ENCODE peak calls at places on chromosomes 3 and 15, in six cellular contexts. G is IMR-90, E is dorsolateral prefrontal cortex, B is Panc1, P is colonic mucosa, N is adrenal gland. J is an unnamed sample.

GRCh38 chr3:52092291-52092660 is 35.9 kb upstream of the DUSP7 start:
- DNase-seq in B (no peak), E (no peak), N (no peak), G (no peak), P (no peak), J (no peak)

GRCh38 chr15:58442122-58442521 is 10.3 kb downstream of the LIPC start:
- DNase-seq in E (no peak), N (no peak), G (no peak), P (no peak), B (no peak), J (no peak)

GRCh38 chr15:41511331-41512077 is 2.1 kb downstream of the LTK start:
- DNase-seq in G (no peak), B (no peak), N (no peak), P (peak), E (no peak), J (no peak)

GRCh38 chr3:41323455-41323854 is 124.2 kb downstream of the CTNNB1 start:
- DNase-seq in B (no peak), N (no peak), E (no peak), P (no peak), G (no peak), J (no peak)

GRCh38 chr15:72967836-72968530 is 84.3 kb upstream of the NEO1 start:
- DNase-seq in N (no peak), P (peak), G (no peak), B (no peak), E (no peak), J (no peak)

GRCh38 chr3:195057716-195058115 is 213.2 kb downstream of the XXYLT1 start:
- DNase-seq in P (no peak), B (no peak), E (peak), G (no peak), N (no peak), J (no peak)

GRCh38 chr3:55486857-55487375 is at the start of gene WNT5A:
- DNase-seq in P (peak), B (no peak), E (no peak), N (no peak), G (no peak), J (no peak)

GRCh38 chr3:126135056-126135397 is 45.4 kb downstream of the ALDH1L1 start:
- DNase-seq in B (no peak), G (no peak), P (peak), N (peak), E (peak), J (no peak)

GRCh38 chr3:32844914-32845313 is 27.1 kb downstream of the TRIM71 start:
- DNase-seq in P (no peak), B (no peak), G (no peak), N (no peak), E (no peak), J (no peak)

GRCh38 chr3:13022348-13023250 is 50.6 kb downstream of the IQSEC1 start:
- DNase-seq in N (peak), G (peak), P (peak), E (peak), B (no peak), J (peak)

GRCh38 chr15:83837946-83838571 is 184.1 kb downstream of the ADAMTSL3 start:
- DNase-seq in G (peak), E (peak), N (peak), B (no peak), P (no peak), J (no peak)
- TF ChIP-seq CTCF in G (peak), E (peak), N (peak), B (peak), P (no peak), J (peak)

DNA sequence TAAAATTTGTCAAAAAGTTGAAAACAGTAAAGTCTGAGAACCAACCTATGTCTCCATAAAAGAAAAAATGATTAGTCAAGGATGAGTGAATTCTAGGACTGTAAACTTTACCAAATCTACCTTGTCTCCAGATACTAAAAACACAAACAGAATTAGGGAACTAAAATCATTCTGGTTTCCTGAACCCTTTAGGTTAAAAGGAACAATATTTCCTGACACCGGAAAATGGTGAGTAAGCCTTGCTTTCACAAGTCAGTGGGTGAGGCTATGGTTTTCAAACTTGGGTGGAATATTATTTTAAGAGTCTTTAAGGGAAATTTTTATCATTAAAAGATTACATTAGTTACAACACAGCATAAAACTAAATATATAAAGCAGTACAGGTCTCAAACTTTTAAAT is 2.4 kb downstream of the SLC12A6 start:
- DNase-seq in N (no peak), G (no peak), B (no peak), E (no peak), P (no peak), J (no peak)
- H3K4me3 ChIP-seq in N (peak), G (no peak), B (no peak), E (peak), P (no peak), J (peak)

DNA sequence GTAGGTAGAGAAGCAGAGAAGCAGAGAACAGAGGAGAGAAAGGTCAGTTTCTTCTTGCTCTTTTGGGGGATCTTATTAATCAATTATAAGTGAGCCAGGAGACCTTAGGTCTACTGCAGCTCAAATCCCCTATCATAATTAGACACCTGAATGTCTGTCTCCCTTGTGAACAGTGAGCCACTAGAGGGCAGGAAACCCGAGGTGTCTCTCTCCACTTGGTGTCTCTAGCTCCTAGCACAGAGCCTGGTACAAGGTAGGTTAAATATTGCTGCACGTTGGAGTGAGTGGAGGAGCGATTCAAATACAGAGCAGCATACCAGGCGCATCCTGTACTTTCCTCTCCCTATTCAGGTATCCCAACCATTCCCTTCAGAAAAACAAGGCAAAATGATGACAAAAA is 2.0 kb upstream of the ST8SIA2 start:
- DNase-seq in N (no peak), B (no peak), P (no peak), E (no peak), G (peak), J (no peak)
- TF ChIP-seq CTCF in N (no peak), B (peak), P (peak), E (no peak), G (peak), J (peak)

GRCh38 chr15:60589728-60590127 is 110.8 kb upstream of the ICE2 start:
- DNase-seq in P (no peak), B (no peak), E (no peak), N (no peak), G (peak), J (peak)
- H3K4me3 ChIP-seq in P (no peak), B (no peak), E (no peak), N (peak), G (no peak), J (no peak)

GRCh38 chr3:173199568-173199967 is 58.5 kb upstream of the SPATA16 start:
- DNase-seq in N (no peak), B (no peak), P (no peak), E (no peak), G (no peak), J (no peak)
- TF ChIP-seq CTCF in N (no peak), B (no peak), P (no peak), E (no peak), G (no peak), J (no peak)

GRCh38 chr3:50339485-50340196 is 995 bp downstream of the RASSF1 start:
- DNase-seq in G (peak), E (no peak), P (peak), N (no peak), B (no peak), J (no peak)
- H3K4me3 ChIP-seq in G (peak), E (peak), P (peak), N (peak), B (peak), J (peak)

DNA sequence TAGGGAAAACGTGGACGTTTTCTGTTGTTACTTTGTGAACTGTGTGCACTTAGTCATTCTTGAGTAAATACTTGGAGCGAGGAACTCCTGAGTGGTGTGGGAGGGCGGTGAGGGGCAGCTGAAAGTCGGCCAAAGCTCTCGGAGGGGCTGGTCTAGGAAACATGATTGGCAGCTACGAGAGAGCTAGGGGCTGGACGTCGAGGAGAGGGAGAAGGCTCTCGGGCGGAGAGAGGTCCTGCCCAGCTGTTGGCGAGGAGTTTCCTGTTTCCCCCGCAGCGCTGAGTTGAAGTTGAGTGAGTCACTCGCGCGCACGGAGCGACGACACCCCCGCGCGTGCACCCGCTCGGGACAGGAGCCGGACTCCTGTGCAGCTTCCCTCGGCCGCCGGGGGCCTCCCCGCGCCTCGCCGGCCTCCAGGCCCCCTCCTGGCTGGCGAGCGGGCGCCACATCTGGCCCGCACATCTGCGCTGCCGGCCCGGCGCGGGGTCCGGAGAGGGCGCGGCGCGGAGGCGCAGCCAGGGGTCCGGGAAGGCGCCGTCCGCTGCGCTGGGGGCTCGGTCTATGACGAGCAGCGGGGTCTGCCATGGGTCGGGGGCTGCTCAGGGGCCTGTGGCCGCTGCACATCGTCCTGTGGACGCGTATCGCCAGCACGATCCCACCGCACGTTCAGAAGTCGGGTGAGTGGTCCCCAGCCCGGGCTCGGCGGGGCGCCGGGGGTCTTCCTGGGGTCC is at the start of gene TGFBR2:
- DNase-seq in G (peak), P (peak), N (peak), B (peak), E (peak), J (peak)
- TF ChIP-seq CTCF in G (peak), P (no peak), N (peak), B (peak), E (peak), J (peak)

DNA sequence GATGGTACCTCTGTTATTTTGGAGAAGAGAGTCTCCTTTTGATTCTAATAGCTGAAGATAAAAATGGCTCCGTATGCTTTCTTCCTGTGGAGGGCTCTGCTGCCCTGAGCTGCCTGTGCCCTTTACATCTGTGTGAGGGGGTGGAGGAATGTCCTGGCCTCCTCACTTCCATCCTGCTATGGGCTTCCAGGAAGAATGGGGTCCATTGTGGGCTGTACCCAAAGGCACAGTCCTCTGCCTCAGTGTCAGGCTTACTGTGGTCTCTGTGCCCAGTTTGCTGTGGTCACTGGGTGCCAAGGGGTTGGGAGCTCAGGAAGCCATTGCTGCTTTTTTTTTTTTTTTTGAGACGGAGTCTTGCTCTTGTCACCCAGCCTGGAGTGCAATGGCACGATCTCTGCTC is 14.4 kb downstream of the DAG1 start:
- DNase-seq in E (no peak), G (no peak), B (no peak), P (no peak), N (no peak), J (no peak)
- H3K4me3 ChIP-seq in E (no peak), G (no peak), B (no peak), P (no peak), N (no peak), J (no peak)

J was measured in AG09309.